ENCODE peak calls at places on chromosomes 3 and 15, in seven cellular contexts. K, S, B, I, T, F and H are unnamed samples.

GRCh38 chr3:123431658-123432323 is 17.1 kb downstream of the ADCY5 start:
- DNase-seq in I (no peak), B (no peak), F (no peak), T (no peak), K (no peak), S (no peak), H (no peak)

GRCh38 chr15:64146041-64146440 is 5.5 kb upstream of the SNX22 start:
- DNase-seq in T (no peak), B (no peak), I (no peak), F (no peak), S (no peak), K (no peak), H (no peak)

GRCh38 chr3:44761347-44762169 is at the start of the genes KIAA1143 and KIF15:
- DNase-seq in I (peak), T (peak), B (peak), K (peak), S (peak), F (peak), H (peak)

GRCh38 chr3:32817195-32817560 is 619 bp upstream of the TRIM71 start:
- DNase-seq in S (no peak), T (no peak), K (no peak), F (peak), I (no peak), B (no peak), H (peak)

GRCh38 chr15:59997070-59997701 is 6.9 kb upstream of the FOXB1 start:
- DNase-seq in F (no peak), S (no peak), T (peak), I (no peak), B (peak), K (peak), H (peak)

GRCh38 chr15:95284933-95285401 is 1045.5 kb upstream of the NR2F2 start:
- DNase-seq in B (no peak), S (no peak), F (no peak), I (no peak), T (peak), K (peak), H (no peak)

GRCh38 chr15:81155375-81156218 is 21.5 kb downstream of the CFAP161 start:
- DNase-seq in B (no peak), I (peak), S (peak), T (peak), K (peak), F (no peak), H (no peak)

GRCh38 chr3:157335677-157336076 is 101.0 kb upstream of the PTX3 start:
- DNase-seq in B (no peak), K (peak), F (no peak), T (no peak), I (peak), S (no peak), H (no peak)

GRCh38 chr3:196012941-196013471 is 68.9 kb downstream of the TFRC start:
- DNase-seq in S (no peak), K (no peak), F (no peak), B (no peak), T (no peak), I (no peak), H (no peak)

GRCh38 chr3:51630513-51630912 is 40.5 kb upstream of the TEX264 start:
- DNase-seq in K (no peak), B (no peak), F (no peak), S (no peak), T (no peak), I (no peak), H (no peak)

GRCh38 chr3:46974421-46975227 is 1.9 kb downstream of the CCDC12 start:
- DNase-seq in T (no peak), I (no peak), F (no peak), S (no peak), B (no peak), K (no peak), H (no peak)

GRCh38 chr15:85730001-85730820 is 64.5 kb downstream of the KLHL25 start:
- DNase-seq in T (peak), K (peak), F (no peak), B (peak), S (no peak), I (peak), H (no peak)

GRCh38 chr15:70069716-70070115 is 28.0 kb downstream of the TLE3 start:
- DNase-seq in B (no peak), S (no peak), I (no peak), T (no peak), K (no peak), F (no peak), H (no peak)

GRCh38 chr15:82910721-82911120 is 41.8 kb downstream of the HOMER2 start:
- DNase-seq in B (no peak), S (no peak), K (peak), T (no peak), F (no peak), I (no peak), H (no peak)

GRCh38 chr3:61564405-61565059 is 3.2 kb downstream of the PTPRG start:
- DNase-seq in I (peak), B (no peak), F (peak), K (peak), S (peak), T (no peak), H (peak)

GRCh38 chr3:126550488-126551051 is 8.2 kb downstream of the C3orf22 start:
- DNase-seq in I (no peak), B (no peak), S (peak), K (no peak), F (peak), T (no peak), H (peak)

GRCh38 chr15:100572362-100572983 is 29.5 kb downstream of the LINS1 start:
- DNase-seq in S (no peak), F (no peak), B (no peak), I (no peak), K (no peak), T (no peak), H (no peak)

GRCh38 chr15:81012588-81012987 is 11.9 kb downstream of the TLNRD1 start:
- DNase-seq in I (no peak), F (no peak), K (no peak), B (no peak), T (no peak), S (no peak), H (no peak)

GRCh38 chr3:197426161-197426566 is 127.8 kb upstream of the DLG1 start:
- DNase-seq in I (no peak), S (no peak), T (no peak), F (no peak), B (no peak), K (no peak), H (no peak)

GRCh38 chr15:45573961-45574629 is 13.1 kb upstream of the BLOC1S6 start:
- DNase-seq in T (peak), K (peak), F (no peak), I (no peak), S (no peak), B (no peak), H (no peak)

DNA sequence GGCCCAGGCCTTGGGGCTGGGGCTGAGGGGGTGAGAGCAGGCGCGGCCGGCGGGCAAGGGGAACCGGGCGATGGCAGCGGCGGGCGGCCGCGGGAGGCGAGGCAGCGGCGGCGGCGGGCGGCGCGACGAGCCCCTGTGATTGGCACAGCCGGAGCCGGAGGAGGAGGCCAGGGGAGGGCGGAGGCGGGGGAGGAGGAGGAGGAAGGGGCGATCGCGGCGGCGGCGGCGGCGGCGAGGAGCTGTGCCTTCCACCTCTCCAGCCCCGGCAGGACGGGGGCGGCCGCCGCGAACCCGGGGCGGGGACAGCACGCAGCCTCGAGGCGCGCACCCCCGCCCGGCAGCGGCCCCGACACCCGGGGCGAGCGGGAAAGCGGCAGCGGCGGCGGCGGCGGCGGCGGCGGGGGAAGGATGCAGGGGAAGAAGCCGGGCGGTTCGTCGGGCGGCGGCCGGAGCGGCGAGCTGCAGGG is at the start of gene SLCO3A1:
- DNase-seq in B (peak), F (peak), S (peak), T (peak), I (no peak), K (peak), H (peak)
- H3K27ac ChIP-seq in B (peak), F (peak), S (peak), T (no peak), I (no peak), K (peak), H (peak)

GRCh38 chr3:12483872-12484197 is 445 bp upstream of the TSEN2 start:
- DNase-seq in B (no peak), I (no peak), S (no peak), K (no peak), T (no peak), F (no peak), H (no peak)
- H3K27ac ChIP-seq in B (peak), I (no peak), S (peak), K (no peak), T (no peak), F (peak), H (peak)

GRCh38 chr3:194204793-194205065 is 68.8 kb downstream of the HES1 start:
- DNase-seq in I (no peak), S (no peak), T (no peak), F (no peak), B (no peak), K (no peak), H (no peak)
- H3K27ac ChIP-seq in I (no peak), S (no peak), T (no peak), F (no peak), B (no peak), K (no peak), H (no peak)

GRCh38 chr3:172073262-172073915 is 34.0 kb downstream of the FNDC3B start:
- DNase-seq in S (no peak), F (no peak), T (no peak), I (no peak), K (no peak), B (no peak), H (no peak)

GRCh38 chr3:172076212-172076611 is 36.8 kb downstream of the FNDC3B start:
- DNase-seq in F (no peak), S (no peak), T (no peak), B (no peak), I (no peak), K (no peak), H (no peak)

GRCh38 chr3:172072543-172072942 is 33.2 kb downstream of the FNDC3B start:
- DNase-seq in I (no peak), K (no peak), B (no peak), T (no peak), S (no peak), F (no peak), H (no peak)

GRCh38 chr3:172074578-172074977 is 35.2 kb downstream of the FNDC3B start:
- DNase-seq in F (no peak), I (no peak), K (no peak), S (no peak), T (no peak), B (no peak), H (no peak)

GRCh38 chr3:172074027-172074426 is 34.6 kb downstream of the FNDC3B start:
- DNase-seq in B (no peak), K (no peak), I (no peak), F (no peak), S (no peak), T (no peak), H (no peak)
- H3K27ac ChIP-seq in B (no peak), K (no peak), I (no peak), F (no peak), S (peak), T (peak), H (peak)

GRCh38 chr3:159821737-159822136 is 166.9 kb upstream of the IL12A start:
- DNase-seq in K (no peak), T (no peak), S (no peak), F (no peak), B (no peak), I (no peak), H (no peak)
- H3K27ac ChIP-seq in K (no peak), T (no peak), S (no peak), F (no peak), B (no peak), I (no peak), H (no peak)

GRCh38 chr15:90173372-90173771 is 27.8 kb upstream of the SEMA4B start:
- DNase-seq in B (no peak), F (no peak), T (no peak), K (no peak), I (no peak), S (no peak), H (no peak)
- H3K27ac ChIP-seq in B (no peak), F (no peak), T (no peak), K (no peak), I (no peak), S (no peak), H (no peak)

GRCh38 chr3:10228248-10228950 is 19.9 kb upstream of the TATDN2 start:
- DNase-seq in B (no peak), S (no peak), K (no peak), T (no peak), F (no peak), I (peak), H (no peak)

GRCh38 chr3:10219737-10220136 is 28.5 kb upstream of the TATDN2 start:
- DNase-seq in S (no peak), B (no peak), F (no peak), K (no peak), T (no peak), I (no peak), H (no peak)

GRCh38 chr3:10226293-10226692 is 22.0 kb upstream of the TATDN2 start:
- DNase-seq in T (no peak), K (no peak), S (no peak), B (no peak), F (no peak), I (no peak), H (no peak)

GRCh38 chr3:10224794-10225660 is 23.2 kb upstream of the TATDN2 start:
- DNase-seq in F (no peak), I (peak), S (peak), K (peak), B (peak), T (peak), H (peak)

GRCh38 chr3:10223676-10224639 is 24.3 kb upstream of the TATDN2 start:
- DNase-seq in F (no peak), T (no peak), I (no peak), B (peak), K (no peak), S (peak), H (no peak)
- H3K27ac ChIP-seq in F (no peak), T (no peak), I (no peak), B (no peak), K (no peak), S (peak), H (peak)